ENCODE peak calls at places on chromosomes 5 and 9, in six cellular contexts. D is stomach, U is esophagus squamous epithelium, S is thyroid gland, P is NB4, T is tibial nerve. Q is an unnamed sample.

GRCh38 chr9:26904671-26905070 is 12.1 kb upstream of the CAAP1 start:
- DNase-seq in T (no peak), U (no peak), D (no peak), S (no peak), P (no peak), Q (no peak)

GRCh38 chr5:160118349-160119141 is 705 bp downstream of the PWWP2A start:
- DNase-seq in D (peak), U (no peak), T (no peak), P (peak), S (peak), Q (peak)

GRCh38 chr5:15463231-15463630 is 36.7 kb upstream of the FBXL7 start:
- DNase-seq in S (no peak), T (no peak), D (no peak), U (no peak), P (no peak), Q (no peak)

GRCh38 chr9:130707225-130707976 is 13.8 kb downstream of the EXOSC2 start:
- DNase-seq in D (peak), T (peak), U (no peak), P (peak), S (peak), Q (no peak)

GRCh38 chr5:86679529-86679928 is 61.8 kb downstream of the COX7C start:
- DNase-seq in P (peak), D (peak), S (peak), T (peak), U (no peak), Q (peak)

GRCh38 chr5:155554500-155554899 is 540.9 kb downstream of the KIF4B start:
- DNase-seq in P (no peak), T (no peak), D (no peak), S (no peak), U (no peak), Q (no peak)

GRCh38 chr5:93303291-93303691 is 277.7 kb downstream of the NR2F1-AS1 start:
- DNase-seq in U (no peak), D (no peak), T (no peak), P (no peak), S (no peak), Q (no peak)

GRCh38 chr5:18797241-18797640 is 1163.0 kb downstream of the TAF11L14 start:
- DNase-seq in D (no peak), P (no peak), T (no peak), S (no peak), U (no peak), Q (no peak)

GRCh38 chr5:8842906-8843590 is 702.8 kb downstream of the SEMA5A start:
- DNase-seq in P (peak), D (no peak), S (no peak), T (no peak), U (no peak), Q (no peak)

GRCh38 chr9:33172256-33172678 is 5.1 kb upstream of the B4GALT1 start:
- DNase-seq in U (no peak), P (no peak), S (peak), D (no peak), T (no peak), Q (no peak)

GRCh38 chr9:16179566-16179965 is 626.7 kb downstream of the CCDC171 start:
- DNase-seq in S (no peak), T (no peak), U (no peak), P (no peak), D (no peak), Q (no peak)

GRCh38 chr9:124036578-124036977 is 25.0 kb downstream of the LHX2 start:
- DNase-seq in T (no peak), U (no peak), P (no peak), D (no peak), S (no peak), Q (no peak)

GRCh38 chr9:113600871-113601545 is 137.5 kb downstream of the RGS3 start:
- DNase-seq in U (no peak), T (no peak), S (no peak), D (no peak), P (peak), Q (no peak)

GRCh38 chr9:137757139-137757538 is 120.4 kb upstream of the CACNA1B start:
- DNase-seq in T (no peak), S (no peak), U (no peak), D (peak), P (no peak), Q (no peak)

GRCh38 chr5:113896789-113897188 is 383.3 kb downstream of the YTHDC2 start:
- DNase-seq in D (no peak), S (no peak), P (no peak), T (no peak), U (no peak), Q (no peak)

GRCh38 chr5:100853582-100853981 is 49.5 kb downstream of the ST8SIA4 start:
- DNase-seq in S (no peak), D (no peak), U (no peak), P (no peak), T (no peak), Q (no peak)

GRCh38 chr9:79962836-79963235 is 391.1 kb downstream of the TLE4 start:
- DNase-seq in T (no peak), S (no peak), P (no peak), U (no peak), D (no peak), Q (no peak)

GRCh38 chr9:134379774-134380431 is 53.6 kb downstream of the RXRA start:
- DNase-seq in U (no peak), S (no peak), T (no peak), P (no peak), D (no peak), Q (no peak)

GRCh38 chr9:137866226-137867141 is 11.1 kb upstream of the CACNA1B start:
- DNase-seq in S (no peak), U (no peak), D (no peak), P (no peak), T (no peak), Q (peak)

GRCh38 chr9:134618823-134619454 is 22.7 kb upstream of the COL5A1 start:
- DNase-seq in U (no peak), T (peak), S (no peak), D (no peak), P (no peak), Q (peak)

GRCh38 chr5:116626272-116626723 is 51.7 kb upstream of the SEMA6A start:
- DNase-seq in U (no peak), D (peak), S (peak), P (peak), T (peak), Q (no peak)

GRCh38 chr5:127648997-127649550 is at the start of gene CTXN3:
- DNase-seq in U (no peak), S (peak), D (no peak), P (no peak), T (no peak), Q (no peak)

GRCh38 chr5:109016300-109016699 is 268.6 kb downstream of the FER start:
- DNase-seq in S (no peak), D (no peak), U (no peak), P (no peak), T (no peak), Q (no peak)

GRCh38 chr9:99105152-99106043 is 485 bp downstream of the TGFBR1 start:
- DNase-seq in P (peak), U (peak), T (peak), D (peak), S (peak), Q (peak)
- TF ChIP-seq POLR2A in P (no peak), U (no peak), T (no peak), D (no peak), S (peak), Q (peak)

GRCh38 chr5:158979290-158979689 is 120.4 kb downstream of the EBF1 start:
- DNase-seq in T (no peak), D (no peak), P (no peak), S (no peak), U (no peak), Q (no peak)

GRCh38 chr5:158978061-158978745 is 121.5 kb downstream of the EBF1 start:
- DNase-seq in D (no peak), P (no peak), T (no peak), U (no peak), S (no peak), Q (no peak)

GRCh38 chr5:158977642-158978041 is 122.1 kb downstream of the EBF1 start:
- DNase-seq in D (no peak), S (no peak), T (no peak), P (no peak), U (no peak), Q (no peak)

GRCh38 chr5:158976035-158976434 is 123.7 kb downstream of the EBF1 start:
- DNase-seq in T (no peak), P (no peak), U (no peak), S (no peak), D (no peak), Q (no peak)

GRCh38 chr5:158979749-158980521 is 119.8 kb downstream of the EBF1 start:
- DNase-seq in D (peak), T (peak), U (no peak), S (peak), P (no peak), Q (peak)
- TF ChIP-seq POLR2A in D (no peak), T (no peak), U (no peak), S (no peak), P (no peak), Q (no peak)

GRCh38 chr5:60843693-60844428 is at the start of gene ELOVL7:
- DNase-seq in D (peak), P (no peak), S (peak), T (no peak), U (no peak), Q (peak)
- TF ChIP-seq POLR2A in D (no peak), P (no peak), S (peak), T (no peak), U (no peak), Q (no peak)

DNA sequence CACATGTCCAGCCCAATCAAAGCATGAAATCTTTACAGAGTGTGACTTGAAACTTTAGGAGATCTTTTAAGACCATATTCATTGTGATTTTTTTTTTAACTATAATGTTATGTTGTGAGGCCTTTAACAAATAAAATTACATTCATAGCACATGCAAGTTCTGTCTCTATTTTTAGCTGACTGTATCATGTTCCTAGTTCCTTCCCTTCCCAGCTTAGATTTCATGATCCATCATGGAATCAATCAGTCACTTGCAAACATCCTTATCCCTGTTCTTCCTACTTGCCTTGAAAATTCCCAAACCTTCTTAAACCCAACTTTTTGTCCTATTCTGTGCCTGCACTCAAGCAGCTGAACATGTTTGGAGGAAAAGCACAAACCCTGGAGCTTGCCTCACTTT is 141.8 kb downstream of the DMXL1 start:
- DNase-seq in T (no peak), P (no peak), S (no peak), U (no peak), D (no peak), Q (no peak)
- TF ChIP-seq POLR2A in T (no peak), P (no peak), S (no peak), U (no peak), D (no peak), Q (no peak)

GRCh38 chr9:95028855-95029219 is 288.7 kb downstream of the FANCC start:
- DNase-seq in S (no peak), U (no peak), T (no peak), D (no peak), P (no peak), Q (peak)

GRCh38 chr9:95029720-95030119 is 287.8 kb downstream of the FANCC start:
- DNase-seq in D (no peak), S (no peak), U (no peak), T (no peak), P (no peak), Q (no peak)

GRCh38 chr9:95029251-95029650 is 288.3 kb downstream of the FANCC start:
- DNase-seq in T (no peak), U (no peak), P (no peak), D (no peak), S (no peak), Q (no peak)

GRCh38 chr9:95030344-95030743 is 287.2 kb downstream of the FANCC start:
- DNase-seq in S (no peak), U (no peak), P (no peak), D (no peak), T (no peak), Q (no peak)

DNA sequence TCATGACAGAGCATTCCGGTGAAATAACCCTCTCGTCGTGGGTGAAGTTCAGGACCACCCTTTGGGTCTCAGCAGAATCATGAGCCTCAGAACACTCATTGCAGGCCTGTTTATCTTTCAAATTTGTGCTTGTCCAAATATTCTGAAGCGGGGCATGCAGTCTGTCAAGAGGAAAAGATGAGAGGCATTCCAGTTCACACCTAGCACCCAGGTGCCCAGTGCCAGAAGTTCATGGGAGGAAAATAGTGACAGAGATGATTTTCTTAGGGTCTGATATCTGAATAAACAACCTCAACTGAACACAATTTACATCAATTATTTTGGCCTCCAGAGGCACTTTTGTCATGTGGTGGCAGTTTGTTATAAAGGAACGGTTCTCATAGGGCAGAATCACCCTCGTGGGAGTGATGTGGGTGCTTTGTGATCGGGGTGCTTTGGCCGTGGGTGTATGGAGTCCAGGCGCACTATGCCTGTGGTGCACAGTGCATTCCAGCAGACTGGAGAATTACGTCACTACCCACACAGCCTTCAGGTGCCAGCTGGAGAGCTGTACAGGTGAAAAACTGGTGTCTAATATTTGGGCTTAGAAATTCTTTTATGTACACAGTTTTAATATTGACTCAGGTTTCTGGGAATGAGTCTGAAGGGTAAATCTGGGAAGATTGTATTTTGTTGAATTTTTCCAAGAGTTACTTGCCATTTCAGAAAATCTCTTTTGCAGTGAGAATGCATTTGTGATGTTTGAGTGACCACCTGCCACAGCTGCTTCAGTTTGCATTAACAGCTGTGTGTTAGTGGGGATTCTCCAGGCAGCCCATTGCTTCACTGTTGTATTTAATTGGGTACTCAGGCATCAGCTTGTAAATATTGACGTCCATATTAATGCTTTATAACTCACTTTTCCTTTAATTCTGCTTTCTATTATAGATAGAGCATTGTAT is 289.3 kb downstream of the FANCC start:
- DNase-seq in P (no peak), T (no peak), S (peak), D (peak), U (no peak), Q (no peak)
- TF ChIP-seq POLR2A in P (no peak), T (no peak), S (no peak), D (no peak), U (no peak), Q (no peak)

Q was measured in upper lobe of left lung.